ENCODE peak calls at places on chromosomes 1 and 21, in nine cellular contexts. One of them, this sample, is unnamed.

GRCh38 chr1:212557739-212558664 is 50.6 kb upstream of the ATF3 start:
- DNase-seq in AG04449: no peak
- DNase-seq in kidney: peak; percentile 90
- DNase-seq in cardiac muscle cell: peak; percentile 54
- DNase-seq in HFF-Myc: no peak
- DNase-seq in Peyer's patch: peak; percentile 77
- DNase-seq in heart left ventricle: peak; percentile 72
- DNase-seq in fibroblast of mammary gland: peak; percentile 28
- DNase-seq in thoracic aorta: no peak
- DNase-seq in this sample: peak; percentile 27

GRCh38 chr1:205933672-205934618 is 9.3 kb downstream of the SLC26A9 start:
- DNase-seq in kidney: no peak
- DNase-seq in thoracic aorta: no peak
- DNase-seq in fibroblast of mammary gland: peak; percentile 86
- DNase-seq in HFF-Myc: no peak
- DNase-seq in heart left ventricle: no peak
- DNase-seq in Peyer's patch: no peak
- DNase-seq in cardiac muscle cell: peak; percentile 69
- DNase-seq in AG04449: no peak
- DNase-seq in this sample: peak; percentile 83

GRCh38 chr1:115496904-115497527 is 144.8 kb upstream of the VANGL1 start:
- DNase-seq in Peyer's patch: no peak
- DNase-seq in AG04449: no peak
- DNase-seq in fibroblast of mammary gland: peak; percentile 59
- DNase-seq in kidney: no peak
- DNase-seq in cardiac muscle cell: peak; percentile 17
- DNase-seq in thoracic aorta: no peak
- DNase-seq in HFF-Myc: no peak
- DNase-seq in heart left ventricle: no peak
- DNase-seq in this sample: peak; percentile 70

GRCh38 chr1:62333431-62333830 is 14.2 kb upstream of the KANK4 start:
- DNase-seq in fibroblast of mammary gland: peak; percentile 42
- DNase-seq in thoracic aorta: no peak
- DNase-seq in kidney: no peak
- DNase-seq in AG04449: no peak
- DNase-seq in cardiac muscle cell: no peak
- DNase-seq in Peyer's patch: no peak
- DNase-seq in HFF-Myc: no peak
- DNase-seq in heart left ventricle: no peak
- DNase-seq in this sample: no peak

GRCh38 chr1:218377143-218377660 is 32.1 kb downstream of the TGFB2 start:
- DNase-seq in heart left ventricle: no peak
- DNase-seq in fibroblast of mammary gland: peak; percentile 97
- DNase-seq in cardiac muscle cell: peak; percentile 95
- DNase-seq in kidney: no peak
- DNase-seq in thoracic aorta: no peak
- DNase-seq in AG04449: peak; percentile 97
- DNase-seq in HFF-Myc: peak; percentile 95
- DNase-seq in Peyer's patch: no peak
- DNase-seq in this sample: peak; percentile 96

GRCh38 chr1:23896491-23896890 is 16.7 kb downstream of the CNR2 start:
- DNase-seq in AG04449: no peak
- DNase-seq in fibroblast of mammary gland: no peak
- DNase-seq in kidney: no peak
- DNase-seq in cardiac muscle cell: no peak
- DNase-seq in HFF-Myc: no peak
- DNase-seq in Peyer's patch: no peak
- DNase-seq in heart left ventricle: no peak
- DNase-seq in thoracic aorta: no peak
- DNase-seq in this sample: no peak

GRCh38 chr21:43194303-43195130 is 25.7 kb downstream of the CRYAA start:
- DNase-seq in fibroblast of mammary gland: no peak
- DNase-seq in cardiac muscle cell: no peak
- DNase-seq in thoracic aorta: no peak
- DNase-seq in kidney: peak; percentile 61
- DNase-seq in Peyer's patch: peak; percentile 38
- DNase-seq in HFF-Myc: no peak
- DNase-seq in AG04449: no peak
- DNase-seq in heart left ventricle: no peak
- DNase-seq in this sample: no peak

GRCh38 chr1:33819913-33820311 is 44.0 kb upstream of the HMGB4 start:
- DNase-seq in AG04449: no peak
- DNase-seq in HFF-Myc: no peak
- DNase-seq in Peyer's patch: peak; percentile 51
- DNase-seq in fibroblast of mammary gland: no peak
- DNase-seq in thoracic aorta: no peak
- DNase-seq in kidney: no peak
- DNase-seq in heart left ventricle: no peak
- DNase-seq in cardiac muscle cell: no peak
- DNase-seq in this sample: no peak

GRCh38 chr1:92065042-92065441 is 10.2 kb downstream of the SETSIP start:
- DNase-seq in thoracic aorta: no peak
- DNase-seq in kidney: no peak
- DNase-seq in HFF-Myc: no peak
- DNase-seq in AG04449: no peak
- DNase-seq in Peyer's patch: no peak
- DNase-seq in cardiac muscle cell: no peak
- DNase-seq in heart left ventricle: no peak
- DNase-seq in fibroblast of mammary gland: no peak
- DNase-seq in this sample: no peak

GRCh38 chr1:43048601-43049011 is 89.9 kb upstream of the SLC2A1 start:
- DNase-seq in Peyer's patch: no peak
- DNase-seq in thoracic aorta: no peak
- DNase-seq in heart left ventricle: no peak
- DNase-seq in AG04449: no peak
- DNase-seq in kidney: no peak
- DNase-seq in fibroblast of mammary gland: no peak
- DNase-seq in cardiac muscle cell: no peak
- DNase-seq in HFF-Myc: no peak
- DNase-seq in this sample: peak; percentile 20

GRCh38 chr1:32622806-32623694 is 27.3 kb downstream of the ZBTB8OS start:
- DNase-seq in AG04449: no peak
- DNase-seq in Peyer's patch: no peak
- DNase-seq in thoracic aorta: no peak
- DNase-seq in fibroblast of mammary gland: no peak
- DNase-seq in HFF-Myc: no peak
- DNase-seq in heart left ventricle: no peak
- DNase-seq in cardiac muscle cell: no peak
- DNase-seq in kidney: no peak
- DNase-seq in this sample: no peak

GRCh38 chr1:226872455-226872854 is 2.0 kb downstream of the PSEN2 start:
- DNase-seq in thoracic aorta: no peak
- DNase-seq in heart left ventricle: no peak
- DNase-seq in Peyer's patch: no peak
- DNase-seq in HFF-Myc: no peak
- DNase-seq in kidney: no peak
- DNase-seq in fibroblast of mammary gland: no peak
- DNase-seq in cardiac muscle cell: peak; percentile 53
- DNase-seq in AG04449: no peak
- DNase-seq in this sample: no peak

GRCh38 chr1:223421676-223422075 is 28.5 kb downstream of the CCDC185 start:
- DNase-seq in HFF-Myc: no peak
- DNase-seq in thoracic aorta: no peak
- DNase-seq in cardiac muscle cell: no peak
- DNase-seq in kidney: no peak
- DNase-seq in heart left ventricle: no peak
- DNase-seq in Peyer's patch: no peak
- DNase-seq in fibroblast of mammary gland: no peak
- DNase-seq in AG04449: no peak
- DNase-seq in this sample: no peak

GRCh38 chr21:15496896-15497295 is 232.9 kb upstream of the USP25 start:
- DNase-seq in fibroblast of mammary gland: no peak
- DNase-seq in Peyer's patch: no peak
- DNase-seq in thoracic aorta: no peak
- DNase-seq in heart left ventricle: no peak
- DNase-seq in HFF-Myc: no peak
- DNase-seq in AG04449: no peak
- DNase-seq in kidney: no peak
- DNase-seq in cardiac muscle cell: no peak
- DNase-seq in this sample: no peak

GRCh38 chr1:88878731-88879130 is 12.6 kb downstream of the GTF2B start:
- DNase-seq in Peyer's patch: no peak
- DNase-seq in cardiac muscle cell: no peak
- DNase-seq in thoracic aorta: no peak
- DNase-seq in kidney: no peak
- DNase-seq in AG04449: no peak
- DNase-seq in heart left ventricle: no peak
- DNase-seq in HFF-Myc: no peak
- DNase-seq in fibroblast of mammary gland: peak; percentile 12
- DNase-seq in this sample: no peak

GRCh38 chr1:9481048-9481447 is 58.2 kb upstream of the SLC25A33 start:
- DNase-seq in cardiac muscle cell: no peak
- DNase-seq in fibroblast of mammary gland: no peak
- DNase-seq in HFF-Myc: no peak
- DNase-seq in AG04449: no peak
- DNase-seq in thoracic aorta: no peak
- DNase-seq in kidney: no peak
- DNase-seq in heart left ventricle: no peak
- DNase-seq in Peyer's patch: no peak
- DNase-seq in this sample: no peak

GRCh38 chr1:64378826-64379225 is 91.1 kb upstream of the CACHD1 start:
- DNase-seq in heart left ventricle: no peak
- DNase-seq in fibroblast of mammary gland: peak; percentile 16
- DNase-seq in kidney: no peak
- DNase-seq in AG04449: no peak
- DNase-seq in HFF-Myc: no peak
- DNase-seq in Peyer's patch: no peak
- DNase-seq in cardiac muscle cell: peak; percentile 7
- DNase-seq in thoracic aorta: no peak
- DNase-seq in this sample: no peak
- TF ChIP-seq CTCF in heart left ventricle: peak; percentile 44
- TF ChIP-seq CTCF in fibroblast of mammary gland: peak; percentile 17
- TF ChIP-seq CTCF in kidney: peak; percentile 50
- TF ChIP-seq CTCF in AG04449: no peak
- TF ChIP-seq CTCF in HFF-Myc: no peak
- TF ChIP-seq CTCF in Peyer's patch: no peak
- TF ChIP-seq CTCF in cardiac muscle cell: no peak
- TF ChIP-seq CTCF in thoracic aorta: no peak
- TF ChIP-seq CTCF in this sample: peak; percentile 32

GRCh38 chr1:155009221-155009711 is 6.7 kb downstream of the ZBTB7B start:
- DNase-seq in AG04449: no peak
- DNase-seq in heart left ventricle: no peak
- DNase-seq in Peyer's patch: no peak
- DNase-seq in thoracic aorta: no peak
- DNase-seq in fibroblast of mammary gland: no peak
- DNase-seq in HFF-Myc: no peak
- DNase-seq in cardiac muscle cell: no peak
- DNase-seq in kidney: peak; percentile 70
- DNase-seq in this sample: no peak
- H3K4me3 ChIP-seq in AG04449: no peak overlapping the region
- H3K4me3 ChIP-seq in heart left ventricle: peak overlapping the region; percentile 31
- H3K4me3 ChIP-seq in Peyer's patch: peak overlapping the region; percentile 40
- H3K4me3 ChIP-seq in thoracic aorta: peak overlapping the region; percentile 53
- H3K4me3 ChIP-seq in fibroblast of mammary gland: no peak overlapping the region
- H3K4me3 ChIP-seq in HFF-Myc: no peak overlapping the region
- H3K4me3 ChIP-seq in cardiac muscle cell: no peak overlapping the region
- H3K4me3 ChIP-seq in kidney: no peak overlapping the region
- H3K4me3 ChIP-seq in this sample: no peak overlapping the region

DNA sequence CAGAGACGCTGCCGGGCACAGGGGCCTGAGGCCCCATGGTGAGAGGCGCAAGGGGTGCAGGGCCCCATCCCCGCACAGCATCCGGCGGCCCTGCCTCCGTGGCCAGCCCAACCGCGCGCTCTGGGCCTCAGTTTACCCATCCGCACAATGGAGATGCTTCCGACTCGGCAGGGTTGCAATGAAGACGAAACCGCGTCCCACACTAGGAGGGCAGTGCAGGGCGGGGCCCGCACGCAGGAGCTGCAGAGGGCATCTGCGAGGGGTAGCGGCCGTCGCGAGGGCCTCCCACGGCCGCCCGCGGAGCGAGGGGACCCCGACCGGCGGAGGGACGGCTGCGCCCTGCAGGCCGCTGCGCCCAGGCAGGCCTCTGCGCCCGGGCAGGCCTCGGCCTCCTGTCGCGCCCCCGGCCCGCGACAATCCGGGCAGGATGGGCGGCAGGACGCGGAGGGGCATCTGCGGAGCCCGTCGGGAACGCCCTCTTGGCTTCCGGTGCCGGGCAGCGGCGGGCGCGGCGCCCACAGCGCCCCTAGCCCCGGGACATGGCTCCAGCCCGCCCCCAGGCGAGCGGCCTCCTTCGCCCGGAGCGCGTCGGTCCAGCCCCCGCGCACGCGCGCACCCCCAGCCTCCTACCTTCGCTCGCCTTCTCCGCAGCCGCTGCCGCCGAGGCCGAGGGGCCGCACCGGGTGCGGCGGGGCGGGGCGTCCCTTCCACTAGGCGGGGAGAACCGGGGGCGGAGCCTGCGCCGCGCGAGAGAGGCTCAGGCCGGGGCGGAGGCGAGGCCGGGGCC is 15.3 kb downstream of the RNU1-1 start:
- DNase-seq in fibroblast of mammary gland: peak; percentile 64
- DNase-seq in HFF-Myc: peak; percentile 22
- DNase-seq in kidney: peak; percentile 95
- DNase-seq in heart left ventricle: peak; percentile 95
- DNase-seq in AG04449: no peak
- DNase-seq in Peyer's patch: peak; percentile 97
- DNase-seq in thoracic aorta: peak; percentile 50
- DNase-seq in cardiac muscle cell: peak; percentile 93
- DNase-seq in this sample: peak; percentile 76
- TF ChIP-seq CTCF in fibroblast of mammary gland: no peak
- TF ChIP-seq CTCF in HFF-Myc: no peak
- TF ChIP-seq CTCF in kidney: no peak
- TF ChIP-seq CTCF in heart left ventricle: no peak
- TF ChIP-seq CTCF in AG04449: no peak
- TF ChIP-seq CTCF in Peyer's patch: peak; percentile 10
- TF ChIP-seq CTCF in thoracic aorta: no peak
- TF ChIP-seq CTCF in cardiac muscle cell: no peak
- TF ChIP-seq CTCF in this sample: no peak

GRCh38 chr1:2130871-2131289 is 63.7 kb downstream of the FAAP20 start:
- DNase-seq in fibroblast of mammary gland: no peak
- DNase-seq in HFF-Myc: no peak
- DNase-seq in Peyer's patch: no peak
- DNase-seq in thoracic aorta: no peak
- DNase-seq in heart left ventricle: peak; percentile 23
- DNase-seq in kidney: peak; percentile 66
- DNase-seq in AG04449: no peak
- DNase-seq in cardiac muscle cell: no peak
- DNase-seq in this sample: no peak

GRCh38 chr1:2134232-2134603 is 60.4 kb downstream of the FAAP20 start:
- DNase-seq in fibroblast of mammary gland: no peak
- DNase-seq in cardiac muscle cell: no peak
- DNase-seq in AG04449: no peak
- DNase-seq in HFF-Myc: no peak
- DNase-seq in thoracic aorta: no peak
- DNase-seq in heart left ventricle: no peak
- DNase-seq in Peyer's patch: no peak
- DNase-seq in kidney: no peak
- DNase-seq in this sample: no peak

GRCh38 chr1:2133039-2133878 is 61.3 kb downstream of the FAAP20 start:
- DNase-seq in Peyer's patch: peak; percentile 99
- DNase-seq in kidney: peak; percentile 99
- DNase-seq in heart left ventricle: peak; percentile 99
- DNase-seq in cardiac muscle cell: peak; percentile 99
- DNase-seq in fibroblast of mammary gland: peak; percentile 98
- DNase-seq in HFF-Myc: peak; percentile 97
- DNase-seq in AG04449: peak; percentile 84
- DNase-seq in thoracic aorta: peak; percentile 77
- DNase-seq in this sample: peak; percentile 98

GRCh38 chr1:2133879-2134215 is 60.7 kb downstream of the FAAP20 start:
- DNase-seq in thoracic aorta: no peak
- DNase-seq in Peyer's patch: no peak
- DNase-seq in AG04449: no peak
- DNase-seq in cardiac muscle cell: no peak
- DNase-seq in fibroblast of mammary gland: no peak
- DNase-seq in heart left ventricle: no peak
- DNase-seq in HFF-Myc: no peak
- DNase-seq in kidney: peak; percentile 87
- DNase-seq in this sample: no peak

GRCh38 chr1:2132222-2133038 is 62.1 kb downstream of the FAAP20 start:
- DNase-seq in AG04449: no peak
- DNase-seq in heart left ventricle: peak; percentile 63
- DNase-seq in Peyer's patch: no peak
- DNase-seq in kidney: peak; percentile 80
- DNase-seq in cardiac muscle cell: peak; percentile 67
- DNase-seq in thoracic aorta: peak; percentile 14
- DNase-seq in HFF-Myc: no peak
- DNase-seq in fibroblast of mammary gland: peak; percentile 86
- DNase-seq in this sample: peak; percentile 67
- H3K4me3 ChIP-seq in AG04449: peak overlapping the region; percentile 58
- H3K4me3 ChIP-seq in heart left ventricle: peak overlapping the region; percentile 52
- H3K4me3 ChIP-seq in Peyer's patch: peak overlapping the region; percentile 33
- H3K4me3 ChIP-seq in kidney: peak overlapping the region; percentile 61
- H3K4me3 ChIP-seq in cardiac muscle cell: peak overlapping the region; percentile 25
- H3K4me3 ChIP-seq in thoracic aorta: peak overlapping the region; percentile 62
- H3K4me3 ChIP-seq in HFF-Myc: peak overlapping the region; percentile 36
- H3K4me3 ChIP-seq in fibroblast of mammary gland: peak overlapping the region; percentile 27
- H3K4me3 ChIP-seq in this sample: peak overlapping the region; percentile 62

This sample was measured in AG10803.